ENCODE peak calls at places on chromosome 2, in ten cellular contexts. J, B, S, P, K, E, C, Q, A and W are unnamed samples. For H3K4me1, the result is how much of the 10 kb centered on the place peaks cover.

GRCh38 chr2:68943581-68944568 is 8.8 kb downstream of the GKN2 start:
- DNase-seq in J (no peak), Q (no peak), C (no peak), A (peak), K (no peak), P (peak), E (peak), S (peak), B (peak), W (no peak)

GRCh38 chr2:9234680-9235387 is 28.2 kb downstream of the ASAP2 start:
- DNase-seq in Q (no peak), E (no peak), P (peak), J (no peak), C (no peak), B (peak), S (peak), K (no peak), A (peak), W (no peak)

GRCh38 chr2:166573393-166573792 is 79.3 kb upstream of the SCN7A start:
- DNase-seq in C (no peak), K (no peak), B (no peak), J (no peak), P (no peak), E (no peak), S (no peak), Q (no peak), A (peak), W (no peak)

GRCh38 chr2:200406379-200406778 is 99.9 kb downstream of the SPATS2L start:
- DNase-seq in C (no peak), J (no peak), E (no peak), S (no peak), A (peak), Q (no peak), K (no peak), B (no peak), P (peak), W (no peak)

GRCh38 chr2:196066794-196067382 is 1.7 kb downstream of the DNAH7 start:
- DNase-seq in B (no peak), P (peak), S (peak), E (no peak), Q (no peak), C (no peak), K (no peak), A (peak), J (no peak), W (no peak)

GRCh38 chr2:67938053-67938452 is 124.8 kb downstream of the C1D start:
- DNase-seq in K (no peak), E (no peak), J (no peak), Q (no peak), P (no peak), C (no peak), S (no peak), B (no peak), A (no peak), W (no peak)

GRCh38 chr2:9032555-9032954 is 29.1 kb upstream of the MBOAT2 start:
- DNase-seq in E (no peak), A (no peak), C (no peak), J (no peak), Q (no peak), S (no peak), B (no peak), K (no peak), P (no peak), W (no peak)

GRCh38 chr2:102235491-102235890 is 48.7 kb downstream of the IL1RL2 start:
- DNase-seq in S (peak), Q (no peak), K (no peak), A (peak), P (peak), C (no peak), J (no peak), B (no peak), E (no peak), W (no peak)

GRCh38 chr2:47223980-47224379 is 68.9 kb upstream of the STPG4 start:
- DNase-seq in C (no peak), J (no peak), K (no peak), S (no peak), Q (no peak), A (peak), E (no peak), B (no peak), P (no peak), W (no peak)

GRCh38 chr2:179842498-179843153 is 18.8 kb downstream of the ZNF385B start:
- DNase-seq in S (peak), A (no peak), P (peak), K (no peak), B (no peak), J (no peak), Q (no peak), E (no peak), C (no peak), W (no peak)

GRCh38 chr2:145460151-145460550 is 940.2 kb upstream of the ZEB2 start:
- DNase-seq in S (no peak), Q (no peak), B (no peak), K (no peak), C (no peak), E (no peak), A (peak), J (no peak), P (no peak), W (no peak)

GRCh38 chr2:230908595-230909191 is 16.3 kb downstream of the GPR55 start:
- DNase-seq in Q (peak), J (no peak), E (no peak), K (no peak), P (no peak), A (peak), B (peak), S (peak), C (no peak), W (no peak)

GRCh38 chr2:170818294-170819104 is 1.8 kb downstream of the GAD1 start:
- DNase-seq in J (no peak), K (no peak), C (no peak), P (no peak), S (no peak), A (no peak), Q (no peak), E (no peak), B (no peak), W (no peak)

GRCh38 chr2:182716665-182716990 is 571 bp downstream of the DNAJC10 start:
- DNase-seq in Q (no peak), J (no peak), P (no peak), C (no peak), A (no peak), K (no peak), E (peak), S (no peak), B (peak), W (no peak)

GRCh38 chr2:1997409-1997808 is 253.1 kb upstream of the PXDN start:
- DNase-seq in J (no peak), E (no peak), C (no peak), K (no peak), Q (no peak), S (no peak), B (peak), P (no peak), A (no peak), W (no peak)

GRCh38 chr2:45330617-45331016 is 280.4 kb downstream of the SRBD1 start:
- DNase-seq in A (peak), P (peak), E (no peak), K (no peak), B (no peak), S (peak), C (no peak), Q (no peak), J (no peak), W (no peak)

GRCh38 chr2:207165121-207166038 is at the start of gene KLF7:
- DNase-seq in P (peak), J (no peak), B (peak), A (peak), Q (peak), S (no peak), K (peak), E (peak), C (peak), W (peak)

GRCh38 chr2:70454936-70455544 is 98.6 kb downstream of the TGFA start:
- DNase-seq in C (no peak), E (no peak), B (no peak), J (no peak), P (no peak), S (no peak), Q (no peak), A (no peak), K (no peak), W (no peak)

GRCh38 chr2:204825054-204825453 is 279.8 kb downstream of the PARD3B start:
- DNase-seq in P (no peak), B (no peak), Q (no peak), C (no peak), A (peak), J (no peak), E (no peak), S (no peak), K (no peak), W (no peak)

GRCh38 chr2:17355608-17356329 is 162.5 kb downstream of the RAD51AP2 start:
- DNase-seq in P (no peak), C (no peak), B (no peak), K (no peak), S (peak), J (peak), A (no peak), Q (no peak), E (no peak), W (no peak)

DNA sequence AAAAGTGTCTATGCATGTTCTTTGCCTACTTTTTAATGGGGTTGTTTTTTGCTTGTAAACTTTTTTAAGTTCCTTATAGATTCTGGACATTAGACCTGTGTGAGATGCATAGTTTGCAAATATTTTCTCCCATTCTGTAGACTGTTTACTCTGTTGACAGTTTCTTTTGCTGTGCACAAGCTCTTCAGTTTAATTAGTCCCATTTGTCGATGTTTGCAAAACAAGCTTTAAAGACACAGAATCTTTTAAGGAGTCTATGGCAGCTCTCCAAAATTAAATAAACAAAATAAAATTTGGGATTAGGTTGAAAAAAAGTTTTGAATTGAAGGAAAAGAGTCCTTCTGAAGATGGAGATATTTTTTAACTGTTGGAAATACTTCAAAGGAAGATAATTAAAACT is 88.7 kb downstream of the MAP3K20 start:
- DNase-seq in J (no peak), A (no peak), Q (no peak), K (no peak), B (no peak), C (no peak), P (no peak), E (no peak), S (no peak), W (no peak)
- TF ChIP-seq CTCF in J (no peak), A (no peak), Q (no peak), K (no peak), B (no peak), C (no peak), P (no peak), E (no peak), S (no peak), W (no peak)

GRCh38 chr2:219219113-219219696 is 447 bp upstream of the ABCB6 start:
- DNase-seq in J (no peak), P (no peak), K (no peak), E (no peak), C (no peak), B (no peak), A (no peak), S (no peak), Q (no peak), W (no peak)

GRCh38 chr2:219215871-219216536 is 2.8 kb downstream of the ABCB6 start:
- DNase-seq in B (no peak), A (no peak), K (no peak), C (no peak), S (no peak), P (no peak), E (no peak), J (no peak), Q (no peak), W (no peak)

GRCh38 chr2:219219781-219220532 is 1.2 kb upstream of the ABCB6 start:
- DNase-seq in J (no peak), P (no peak), A (no peak), B (no peak), K (no peak), E (no peak), Q (no peak), C (no peak), S (no peak), W (no peak)

GRCh38 chr2:219220652-219221402 is 2.1 kb upstream of the ABCB6 start:
- DNase-seq in K (no peak), A (no peak), J (no peak), C (no peak), P (no peak), E (no peak), S (no peak), Q (no peak), B (no peak), W (no peak)

GRCh38 chr2:219218279-219219112 is at the start of gene ABCB6:
- DNase-seq in A (peak), P (peak), C (peak), B (peak), E (peak), K (peak), S (peak), J (peak), Q (peak), W (peak)
- TF ChIP-seq POLR2A in A (no peak), P (peak), C (peak), B (peak), E (peak), K (peak), S (peak), J (peak), Q (no peak), W (no peak)

DNA sequence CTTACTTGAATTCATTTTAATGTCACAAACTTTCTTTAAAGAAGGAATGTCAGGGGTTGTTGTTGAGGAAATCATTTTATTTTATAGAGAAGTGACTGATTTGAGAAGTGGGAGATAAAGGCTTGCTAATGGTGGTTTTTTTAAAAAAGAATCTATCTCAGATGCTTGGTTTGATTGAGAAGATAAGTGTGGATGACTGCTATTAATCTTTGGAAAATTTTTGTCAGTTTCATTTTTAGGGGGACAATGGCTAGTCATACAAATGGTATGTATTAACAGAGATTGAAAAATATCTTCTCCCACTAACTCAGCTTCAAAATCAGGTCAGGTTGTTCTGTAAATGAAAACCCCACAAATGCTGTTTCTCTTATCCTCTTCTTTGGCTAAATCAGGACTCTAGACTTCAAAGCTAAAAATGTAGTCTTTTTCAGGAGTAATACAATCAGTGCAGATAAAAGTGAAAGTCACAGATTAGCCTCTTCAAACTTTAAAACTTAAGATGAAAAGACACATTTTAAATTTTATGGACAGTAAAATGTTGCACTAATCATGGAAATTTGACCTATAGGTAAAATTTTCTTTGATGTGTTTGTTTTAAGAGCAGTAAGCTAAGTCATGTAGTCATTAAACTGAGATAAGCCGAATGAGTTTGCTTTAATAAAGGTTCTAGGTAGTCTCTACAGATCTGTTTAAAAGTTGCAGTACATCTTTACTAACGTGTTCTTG is 674.2 kb upstream of the VRK2 start:
- DNase-seq in A (no peak), E (no peak), Q (no peak), S (no peak), K (no peak), B (no peak), C (no peak), P (peak), J (no peak), W (no peak)
- H3K4me1 ChIP-seq in A (under half), E (under half), Q (under half), S (under half), K (under half), B (under half), C (under half), P (under half), J (under half), W (under half)

DNA sequence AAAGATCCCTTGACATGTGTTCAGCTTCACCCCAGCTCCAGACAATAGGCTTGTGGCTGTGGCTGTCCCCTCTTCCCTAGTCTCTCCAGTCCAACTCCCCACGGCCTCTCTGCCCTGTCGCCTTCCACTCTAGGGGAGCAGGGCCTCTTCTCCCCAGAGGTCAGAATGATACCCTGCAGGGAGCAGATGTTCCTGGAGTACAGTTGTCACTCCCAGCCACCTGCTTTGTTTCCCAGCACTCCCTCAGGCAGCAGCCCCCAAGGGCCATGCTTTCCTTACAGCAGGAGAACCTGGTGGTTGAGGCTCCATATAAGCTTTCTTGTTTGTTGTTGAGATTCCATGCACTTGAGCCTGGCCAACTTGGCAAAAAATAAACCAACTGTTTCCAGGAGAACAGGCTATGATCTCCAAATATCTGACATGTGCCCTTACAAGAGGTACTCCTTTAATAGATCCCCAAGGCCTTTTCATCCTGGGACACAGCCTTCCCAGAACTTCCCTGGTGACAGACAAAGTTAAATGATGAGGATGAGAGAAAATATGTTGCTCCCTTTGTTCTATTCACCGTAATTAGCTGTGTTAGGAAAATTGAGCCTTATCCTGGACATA is 45.1 kb downstream of the DPYSL5 start:
- DNase-seq in E (no peak), C (no peak), P (no peak), Q (no peak), S (no peak), K (no peak), J (no peak), A (no peak), B (no peak), W (no peak)
- TF ChIP-seq CTCF in E (no peak), C (no peak), P (no peak), Q (no peak), S (no peak), K (no peak), J (no peak), A (no peak), B (no peak), W (no peak)

DNA sequence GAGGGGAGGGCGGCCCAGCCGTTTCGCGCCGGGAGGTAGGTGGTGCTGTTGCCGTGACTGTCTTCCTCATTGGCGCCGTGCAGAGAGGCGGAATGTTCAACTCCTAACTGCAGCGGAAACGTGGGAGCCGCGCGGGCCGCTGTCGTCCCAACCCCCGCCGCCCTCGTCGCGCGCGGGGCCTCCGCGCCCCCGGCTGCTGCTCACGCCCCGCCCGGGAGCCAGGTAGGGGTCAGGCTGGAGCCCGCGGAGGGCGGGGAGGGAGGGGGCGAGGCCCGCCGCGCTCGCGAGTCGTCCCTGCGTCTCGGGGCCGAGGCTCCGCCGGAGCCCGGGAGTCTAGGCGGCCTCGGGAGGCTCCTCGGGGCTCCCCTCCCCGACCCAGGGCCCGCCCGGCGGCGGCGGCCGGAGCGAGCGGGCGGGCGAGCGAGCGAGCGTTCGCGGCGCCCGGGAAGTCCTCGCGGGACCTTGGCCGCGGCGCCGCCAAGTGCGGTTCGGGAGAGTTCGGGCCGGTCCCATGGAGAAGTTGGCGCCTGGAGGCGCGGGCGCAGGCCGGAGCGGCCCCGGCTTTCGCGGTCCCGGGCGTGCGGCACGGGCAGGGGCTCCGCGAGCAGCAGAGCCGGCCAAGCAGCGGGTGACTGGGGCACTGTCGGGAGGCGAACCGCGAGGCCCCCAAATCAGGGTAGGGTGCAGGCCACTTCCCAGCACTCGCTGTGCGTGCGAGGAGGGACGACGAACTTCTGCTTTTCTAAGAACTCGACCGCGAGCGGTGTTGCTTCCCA is at the start of gene MAP3K20:
- DNase-seq in Q (peak), B (peak), S (peak), E (peak), A (peak), J (peak), K (peak), P (peak), C (peak), W (no peak)
- TF ChIP-seq POLR2A in Q (peak), B (no peak), S (peak), E (peak), A (peak), J (peak), K (peak), P (peak), C (peak), W (no peak)

GRCh38 chr2:109333414-109334194 is 204.6 kb downstream of the SH3RF3 start:
- DNase-seq in S (peak), K (no peak), A (peak), P (peak), E (no peak), C (no peak), Q (no peak), J (no peak), B (no peak), W (no peak)

GRCh38 chr2:109337221-109337620 is 208.2 kb downstream of the SH3RF3 start:
- DNase-seq in P (no peak), A (no peak), S (no peak), Q (no peak), J (no peak), C (peak), E (no peak), K (no peak), B (no peak), W (no peak)

GRCh38 chr2:109336296-109336695 is 207.3 kb downstream of the SH3RF3 start:
- DNase-seq in P (no peak), B (no peak), Q (no peak), S (no peak), A (no peak), E (no peak), C (no peak), J (no peak), K (no peak), W (no peak)

GRCh38 chr2:109332880-109333279 is 203.9 kb downstream of the SH3RF3 start:
- DNase-seq in Q (no peak), P (no peak), B (no peak), J (no peak), K (no peak), S (no peak), C (no peak), A (no peak), E (no peak), W (no peak)

GRCh38 chr2:109335586-109336266 is 206.7 kb downstream of the SH3RF3 start:
- DNase-seq in Q (no peak), J (no peak), B (no peak), S (no peak), A (peak), E (no peak), K (no peak), P (peak), C (no peak), W (no peak)
- H3K4me1 ChIP-seq in Q (under half), J (under half), B (under half), S (under half), A (under half), E (under half), K (under half), P (half or more), C (under half), W (under half)